ENCODE peak calls at places on chromosomes 2 and 18, in four cellular contexts. Z is fibroblast of lung, U is body of pancreas, I is breast epithelium. J is an unnamed sample.

GRCh38 chr2:237025090-237025865 is 60.4 kb upstream of the COPS8 start:
- DNase-seq in U (no peak), I (no peak), Z (peak; percentile 92), J (peak; percentile 45)

GRCh38 chr2:223723954-223724411 is 113.4 kb downstream of the AP1S3 start:
- DNase-seq in Z (no peak), I (no peak), U (no peak), J (no peak)

GRCh38 chr2:75801234-75801982 is 90.7 kb upstream of the GCFC2 start:
- DNase-seq in Z (no peak), I (no peak), U (no peak), J (no peak)

GRCh38 chr2:8501061-8501460 is 180.8 kb upstream of the ID2 start:
- DNase-seq in Z (no peak), U (no peak), I (no peak), J (no peak)

GRCh38 chr2:18987021-18987420 is 371.4 kb downstream of the OSR1 start:
- DNase-seq in U (no peak), Z (peak; percentile 80), I (no peak), J (no peak)

GRCh38 chr2:84526562-84526961 is 10.3 kb downstream of the DNAH6 start:
- DNase-seq in U (no peak), Z (peak; percentile 9), I (no peak), J (no peak)

GRCh38 chr2:203687161-203687560 is 19.3 kb upstream of the CD28 start:
- DNase-seq in Z (peak; percentile 84), I (no peak), U (no peak), J (no peak)

GRCh38 chr2:229045671-229046070 is 225.4 kb downstream of the PID1 start:
- DNase-seq in U (no peak), Z (no peak), I (no peak), J (no peak)

GRCh38 chr2:42045956-42046748 is 1.7 kb upstream of the PKDCC start:
- DNase-seq in U (peak; percentile 22), Z (no peak), I (no peak), J (no peak)

GRCh38 chr2:79437416-79438281 is 75.2 kb upstream of the CTNNA2 start:
- DNase-seq in I (no peak), Z (peak; percentile 21), U (no peak), J (no peak)

GRCh38 chr18:80109676-80110078 is 615 bp downstream of the ADNP2 start:
- DNase-seq in I (no peak), U (no peak), Z (peak; percentile 46), J (no peak)

GRCh38 chr18:10261315-10262276 is 192.8 kb upstream of the APCDD1 start:
- DNase-seq in I (no peak), Z (peak; percentile 27), U (no peak), J (no peak)

GRCh38 chr2:73822991-73823390 is 5.8 kb upstream of the STAMBP start:
- DNase-seq in U (no peak), Z (no peak), I (no peak), J (no peak)

GRCh38 chr2:112182581-112183034 is 44.4 kb downstream of the FBLN7 start:
- DNase-seq in I (no peak), U (no peak), Z (no peak), J (no peak)

GRCh38 chr2:107160831-107161230 is 274.9 kb upstream of the ST6GAL2 start:
- DNase-seq in Z (no peak), U (no peak), I (no peak), J (no peak)

GRCh38 chr18:34999734-35000397 is 41.3 kb upstream of the MAPRE2 start:
- DNase-seq in U (no peak), Z (no peak), I (no peak), J (peak; percentile 27)

GRCh38 chr2:150612957-150613710 is 125.7 kb upstream of the RND3 start:
- DNase-seq in Z (no peak), U (no peak), I (no peak), J (no peak)

GRCh38 chr2:189178726-189179606 is 595 bp downstream of the COL5A2 start:
- DNase-seq in I (no peak), U (no peak), Z (peak; percentile 83), J (no peak)

GRCh38 chr18:63518178-63519012 is 23.8 kb upstream of the SERPINB12 start:
- DNase-seq in I (no peak), U (peak; percentile 70), Z (peak; percentile 48), J (peak; percentile 12)

GRCh38 chr18:52150050-52150449 is 189.9 kb upstream of the DCC start:
- DNase-seq in Z (no peak), I (no peak), U (no peak), J (no peak)

GRCh38 chr2:72888438-72889202 is 1.4 kb downstream of the SPR start:
- DNase-seq in I (no peak), Z (no peak), U (no peak), J (no peak)

GRCh38 chr2:31284107-31284506 is 50.2 kb downstream of the EHD3 start:
- DNase-seq in I (no peak), Z (no peak), U (no peak), J (no peak)

GRCh38 chr2:205283721-205284270 is 398.5 kb upstream of the NRP2 start:
- DNase-seq in U (no peak), Z (no peak), I (no peak), J (no peak)

GRCh38 chr2:46225730-46226129 is 71.5 kb upstream of the EPAS1 start:
- DNase-seq in Z (no peak), I (no peak), U (no peak), J (no peak)

GRCh38 chr2:198490748-198491147 is 686.4 kb downstream of the PLCL1 start:
- DNase-seq in I (no peak), U (no peak), Z (no peak), J (no peak)

GRCh38 chr2:108412995-108413726 is 35.4 kb downstream of the SULT1C4 start:
- DNase-seq in U (no peak), I (peak; percentile 67), Z (peak; percentile 90), J (no peak)
- H3K27ac ChIP-seq in U (no peak overlapping the region), I (peak overlapping the region; percentile 84), Z (no peak overlapping the region), J (no peak overlapping the region)

GRCh38 chr2:68942827-68943226 is 9.9 kb downstream of the GKN2 start:
- DNase-seq in Z (no peak), I (no peak), U (no peak), J (no peak)
- H3K36me3 ChIP-seq in Z (no peaks in the 10 kb centered on the region), I (no peaks in the 10 kb centered on the region), U (no peaks in the 10 kb centered on the region), J (no peaks in the 10 kb centered on the region)

DNA sequence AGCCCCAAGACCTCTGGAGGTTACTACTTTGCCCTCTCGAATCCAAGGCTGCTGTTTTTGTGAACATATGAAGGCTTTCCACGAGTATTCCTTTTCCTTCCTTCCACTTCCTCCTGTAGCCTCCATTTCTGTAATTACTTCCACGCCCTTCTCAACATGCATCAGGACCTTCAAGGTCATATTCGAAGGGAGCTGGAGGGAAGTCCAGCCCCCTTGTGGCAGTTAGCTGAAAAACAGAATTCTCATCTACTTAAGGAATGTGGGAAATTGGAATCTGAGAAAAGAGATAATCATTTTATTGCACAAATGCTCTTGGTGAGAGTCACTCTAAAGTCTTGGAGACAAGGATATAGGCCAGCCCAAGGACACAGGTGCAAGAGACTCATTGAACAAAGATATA is 1000.2 kb downstream of the TDRD15 start:
- DNase-seq in I (no peak), U (no peak), Z (no peak), J (no peak)
- TF ChIP-seq CTCF in I (no peak), U (no peak), Z (no peak), J (no peak)

GRCh38 chr18:6949800-6950586 is 167.6 kb downstream of the LAMA1 start:
- DNase-seq in Z (no peak), I (no peak), U (peak; percentile 82), J (no peak)
- H3K27ac ChIP-seq in Z (no peak overlapping the region), I (no peak overlapping the region), U (peak overlapping the region; percentile 66), J (no peak overlapping the region)

GRCh38 chr2:24076849-24077534 is 866 bp upstream of the SF3B6 start:
- DNase-seq in I (no peak), Z (peak; percentile 11), U (no peak), J (no peak)
- H3K36me3 ChIP-seq in I (no peaks in the 10 kb centered on the region), Z (peaks cover 7% of the 10 kb centered on the region), U (peaks cover 6% of the 10 kb centered on the region), J (peaks cover 15% of the 10 kb centered on the region)

GRCh38 chr18:213505-213904 is 54.3 kb downstream of the THOC1 start:
- DNase-seq in I (no peak), Z (no peak), U (no peak), J (no peak)

GRCh38 chr18:210780-211179 is 52.4 kb downstream of the USP14 start:
- DNase-seq in U (no peak), Z (no peak), I (no peak), J (no peak)

GRCh38 chr18:211582-211981 is 53.2 kb downstream of the USP14 start:
- DNase-seq in I (no peak), Z (no peak), U (no peak), J (no peak)

GRCh38 chr18:213977-214376 is 53.9 kb downstream of the THOC1 start:
- DNase-seq in U (no peak), I (no peak), Z (no peak), J (no peak)

GRCh38 chr18:212780-213179 is 54.4 kb downstream of the USP14 start:
- DNase-seq in I (no peak), Z (no peak), U (no peak), J (no peak)
- TF ChIP-seq CTCF in I (no peak), Z (no peak), U (no peak), J (no peak)

DNA sequence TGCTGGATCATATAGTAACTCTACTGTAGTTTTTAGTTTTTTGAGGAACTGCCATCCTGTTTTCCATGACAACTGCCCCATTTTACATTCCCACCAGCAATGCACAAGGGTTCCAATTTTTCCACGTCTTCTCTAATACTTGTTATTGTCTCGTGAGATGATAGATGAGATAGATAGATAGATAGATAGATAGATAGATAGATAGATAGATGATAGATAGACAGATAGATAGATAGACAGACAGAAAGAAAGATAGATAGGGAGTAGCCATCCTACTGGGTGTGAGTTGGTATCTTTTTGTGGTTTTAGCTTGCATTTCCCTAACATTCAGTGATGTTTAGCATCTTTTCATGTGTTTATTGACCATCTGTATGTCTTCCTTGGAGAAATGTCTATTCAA is 98.7 kb downstream of the BIN1 start:
- DNase-seq in I (no peak), U (no peak), Z (no peak), J (no peak)
- H3K27ac ChIP-seq in I (no peak overlapping the region), U (no peak overlapping the region), Z (no peak overlapping the region), J (no peak overlapping the region)

GRCh38 chr2:96305091-96305978 is at the start of gene SNRNP200:
- DNase-seq in U (peak; percentile 82), Z (peak; percentile 80), I (peak; percentile 83), J (peak; percentile 74)

GRCh38 chr2:96305979-96306308 is 598 bp upstream of the SNRNP200 start:
- DNase-seq in I (no peak), Z (no peak), U (no peak), J (no peak)

GRCh38 chr2:96306370-96306769 is 1.0 kb upstream of the SNRNP200 start:
- DNase-seq in I (no peak), Z (no peak), U (no peak), J (no peak)

GRCh38 chr2:96301897-96302296 is 3.4 kb downstream of the SNRNP200 start:
- DNase-seq in Z (no peak), I (no peak), U (no peak), J (no peak)

DNA sequence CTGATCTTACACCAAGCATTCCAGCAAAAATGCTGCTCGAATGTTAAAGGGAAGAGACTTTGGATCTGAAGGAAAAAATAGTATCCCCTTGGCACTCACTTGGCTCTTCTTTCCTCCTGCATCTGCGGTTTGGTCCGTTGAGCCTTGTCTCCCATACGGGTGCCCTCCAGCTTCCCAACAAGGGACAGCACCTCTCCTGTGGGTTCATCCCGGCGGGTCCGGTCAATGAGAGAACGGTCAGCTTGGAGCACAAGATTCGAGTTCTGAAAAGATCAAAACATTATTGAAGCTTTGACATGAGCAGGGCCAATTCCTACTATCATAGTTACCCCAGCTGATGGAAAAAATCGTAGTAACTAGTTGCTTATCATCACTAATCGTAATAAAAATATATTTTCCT is 740 bp downstream of the SNRNP200 start:
- DNase-seq in I (no peak), U (no peak), Z (no peak), J (no peak)
- H3K36me3 ChIP-seq in I (no peaks in the 10 kb centered on the region), U (peaks cover 20% of the 10 kb centered on the region), Z (peaks cover 16% of the 10 kb centered on the region), J (peaks cover 3% of the 10 kb centered on the region)

J was measured in gastrocnemius medialis.